ENCODE peak calls at places on chromosomes 16 and 17, in eight cellular contexts. O, I, N, K, A, M, P and V are unnamed samples.
A peak's percentile ranks its signal among the peaks of the same experiment; 100 is the strongest.

GRCh38 chr16:82738699-82739098 is 111.9 kb downstream of the CDH13 start:
- DNase-seq in I (no peak), A (no peak), M (no peak), O (no peak), N (peak; percentile 33), K (peak; percentile 39), P (no peak), V (no peak)

GRCh38 chr17:60601443-60602384 is 1.7 kb downstream of the PPM1D start:
- DNase-seq in O (peak; percentile 68), I (peak; percentile 59), N (peak; percentile 89), A (peak; percentile 2), P (peak; percentile 54), K (peak; percentile 91), M (no peak), V (peak; percentile 85)

GRCh38 chr17:41360291-41360995 is 9.2 kb downstream of the KRT33B start:
- DNase-seq in A (no peak), N (no peak), O (peak; percentile 97), K (peak; percentile 57), I (no peak), P (no peak), M (no peak), V (no peak)

GRCh38 chr17:10198509-10199249 is at the start of gene GAS7:
- DNase-seq in N (no peak), K (no peak), I (peak; percentile 83), P (peak; percentile 82), O (peak; percentile 8), A (peak; percentile 8), M (peak; percentile 88), V (no peak)

GRCh38 chr16:10493276-10493675 is 87.1 kb downstream of the EMP2 start:
- DNase-seq in K (no peak), A (no peak), P (no peak), N (no peak), M (no peak), O (peak; percentile 11), I (no peak), V (no peak)

GRCh38 chr17:77353684-77354419 is 213.1 kb downstream of the SEC14L1 start:
- DNase-seq in P (peak; percentile 8), M (no peak), N (peak; percentile 48), K (no peak), I (no peak), A (no peak), O (no peak), V (no peak)

GRCh38 chr17:51725185-51725584 is 433.3 kb downstream of the CA10 start:
- DNase-seq in I (no peak), O (no peak), N (no peak), A (no peak), P (peak; percentile 26), K (no peak), M (no peak), V (no peak)

GRCh38 chr17:41020346-41020745 is 6.7 kb downstream of the KRTAP1-5 start:
- DNase-seq in K (no peak), M (no peak), I (no peak), A (no peak), P (no peak), O (no peak), N (no peak), V (no peak)

GRCh38 chr17:73404246-73404645 is 92.4 kb upstream of the CDC42EP4 start:
- DNase-seq in P (no peak), I (no peak), A (no peak), N (no peak), O (no peak), K (no peak), M (no peak), V (no peak)

GRCh38 chr16:280005-280421 is 378 bp upstream of the ARHGDIG start:
- DNase-seq in N (no peak), M (no peak), P (no peak), A (no peak), O (no peak), I (no peak), K (no peak), V (no peak)

GRCh38 chr17:62746941-62747340 is 61.2 kb downstream of the MARCHF10 start:
- DNase-seq in M (no peak), I (no peak), K (peak; percentile 20), A (no peak), O (no peak), N (no peak), P (no peak), V (no peak)

GRCh38 chr17:6528557-6528956 is 27.8 kb downstream of the PITPNM3 start:
- DNase-seq in P (no peak), M (no peak), A (no peak), I (no peak), K (no peak), O (no peak), N (no peak), V (no peak)

GRCh38 chr16:81106826-81107503 is 10.8 kb upstream of the GCSH start:
- DNase-seq in A (no peak), N (no peak), P (no peak), O (peak; percentile 4), K (no peak), I (no peak), M (no peak), V (no peak)

GRCh38 chr16:82917886-82918595 is 291.3 kb downstream of the CDH13 start:
- DNase-seq in N (no peak), A (no peak), I (no peak), P (no peak), K (no peak), M (no peak), O (no peak), V (no peak)

GRCh38 chr16:73288435-73288834 is 240.5 kb upstream of the ZFHX3 start:
- DNase-seq in I (no peak), P (no peak), N (no peak), M (no peak), O (no peak), K (no peak), A (no peak), V (no peak)

GRCh38 chr16:81601601-81602251 is 157.1 kb downstream of the CMIP start:
- DNase-seq in A (no peak), O (no peak), P (no peak), M (peak; percentile 49), I (no peak), K (peak; percentile 60), N (no peak), V (peak; percentile 61)

GRCh38 chr17:55175788-55176425 is 88.9 kb upstream of the HLF start:
- DNase-seq in I (no peak), M (no peak), K (no peak), O (no peak), N (no peak), A (no peak), P (no peak), V (no peak)
- TF ChIP-seq CTCF in I (no peak), M (no peak), K (no peak), O (no peak), N (no peak), A (no peak), P (no peak), V (no peak)

GRCh38 chr16:14373406-14373805 is 256.7 kb downstream of the PARN start:
- DNase-seq in M (no peak), N (no peak), A (no peak), I (no peak), O (no peak), P (no peak), K (no peak), V (no peak)
- TF ChIP-seq CTCF in M (no peak), N (no peak), A (no peak), I (no peak), O (no peak), P (no peak), K (no peak), V (no peak)

GRCh38 chr17:17164676-17165075 is 41.5 kb downstream of the PLD6 start:
- DNase-seq in I (no peak), M (peak; percentile 44), A (no peak), K (no peak), N (no peak), P (no peak), O (no peak), V (no peak)
- TF ChIP-seq CTCF in I (no peak), M (no peak), A (no peak), K (no peak), N (no peak), P (no peak), O (no peak), V (no peak)

DNA sequence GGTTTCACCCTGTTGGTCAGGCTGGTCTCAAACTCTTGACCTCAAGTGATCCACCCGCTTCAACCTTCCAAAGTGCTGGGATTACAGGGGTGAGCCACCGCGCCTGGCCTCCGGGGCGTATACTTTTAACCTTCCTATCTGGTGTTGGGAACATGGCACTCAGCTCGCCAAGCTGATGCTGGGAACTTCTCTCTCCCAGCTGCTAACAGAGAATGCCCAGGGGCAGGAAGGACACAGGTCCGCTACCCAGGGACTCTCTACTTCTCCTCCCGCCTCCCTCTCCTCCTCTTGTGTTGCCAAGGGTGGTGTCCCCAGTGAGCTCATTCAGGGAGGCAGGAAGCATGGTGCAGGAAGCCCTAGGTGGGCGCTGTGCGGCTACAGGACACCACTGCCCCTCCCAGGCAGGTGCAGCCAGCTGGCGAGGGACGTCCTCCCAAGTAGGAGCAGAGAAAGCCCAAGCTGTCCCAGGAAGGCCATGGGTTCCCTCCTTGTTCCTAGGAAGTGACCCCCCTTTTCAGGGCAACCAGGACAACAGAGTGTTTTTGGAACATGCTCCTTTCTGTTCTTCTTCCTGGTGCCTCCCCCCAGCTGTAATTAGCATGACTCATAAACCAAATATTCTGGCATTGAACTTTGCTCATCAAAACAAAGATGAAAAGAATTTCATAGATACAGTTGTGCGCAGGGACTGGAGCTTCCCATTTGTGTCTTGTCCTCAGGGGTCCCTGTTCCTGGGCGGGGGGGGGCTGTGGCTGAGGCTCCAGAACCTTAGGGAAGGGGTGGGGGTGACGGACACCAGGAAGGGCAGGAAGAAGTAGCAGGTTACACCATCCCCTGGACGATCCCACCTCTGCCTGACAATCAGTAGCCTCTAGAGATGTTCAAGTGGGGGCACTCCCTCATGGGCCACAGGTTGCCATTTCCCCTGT is 2.6 kb downstream of the C1QTNF1 start:
- DNase-seq in I (no peak), M (peak; percentile 71), P (no peak), K (peak; percentile 65), N (peak; percentile 83), A (no peak), O (peak; percentile 54), V (peak; percentile 94)
- TF ChIP-seq CTCF in I (no peak), M (no peak), P (no peak), K (no peak), N (no peak), A (no peak), O (no peak), V (no peak)

DNA sequence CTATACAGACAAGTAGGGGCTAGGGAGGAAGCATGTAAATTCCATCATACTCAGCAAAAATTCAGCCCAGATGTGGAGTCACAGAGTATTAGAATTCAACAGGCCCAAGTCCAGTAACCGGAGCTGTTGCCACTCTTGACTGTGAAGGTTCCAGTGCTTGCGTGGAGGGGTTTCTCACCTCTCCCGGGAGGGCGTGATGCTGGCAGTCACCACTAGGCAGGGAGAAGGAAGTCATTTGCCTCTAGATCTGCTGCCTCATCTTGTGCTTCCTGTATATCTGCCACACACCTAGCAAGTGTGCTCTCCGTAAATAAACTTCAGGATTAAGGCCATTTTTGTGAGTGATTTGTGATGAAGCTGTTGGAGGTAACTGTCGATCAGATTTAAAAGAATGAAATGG is 1.0 kb upstream of the CKLF start:
- DNase-seq in I (peak; percentile 61), N (peak; percentile 18), O (peak; percentile 24), K (no peak), M (peak; percentile 68), P (peak; percentile 53), A (peak; percentile 39), V (peak; percentile 38)
- TF ChIP-seq CTCF in I (no peak), N (peak; percentile 30), O (peak; percentile 3), K (peak; percentile 37), M (no peak), P (peak; percentile 2), A (peak; percentile 33), V (no peak)

GRCh38 chr17:250487-251300 is 69.2 kb upstream of the DOC2B start:
- DNase-seq in P (no peak), O (no peak), A (no peak), M (peak; percentile 33), N (no peak), K (no peak), I (no peak), V (no peak)
- TF ChIP-seq CTCF in P (no peak), O (no peak), A (no peak), M (no peak), N (no peak), K (no peak), I (no peak), V (no peak)